ENCODE peak calls at places on chromosomes 1 and 21, in four cellular contexts. P is heart right ventricle; I is Peyer's patch; O is CD4-positive, CD25-positive, alpha-beta regulatory T cell. V is an unnamed sample. For H3K9me3, the result is how much of the 10 kb centered on the place peaks cover.

GRCh38 chr1:78289606-78290005 is 201.2 kb upstream of the PTGFR start:
- DNase-seq in I (no peak), O (no peak), P (no peak), V (no peak)

GRCh38 chr1:57112148-57112547 is 146.3 kb upstream of the C8B start:
- DNase-seq in P (no peak), I (no peak), O (no peak), V (no peak)

GRCh38 chr1:74673351-74674111 is at the start of gene ERICH3:
- DNase-seq in O (peak), P (no peak), I (no peak), V (no peak)

GRCh38 chr1:184595609-184596008 is 159.0 kb downstream of the EDEM3 start:
- DNase-seq in P (no peak), I (no peak), O (no peak), V (no peak)

GRCh38 chr1:214441119-214441518 is 110.3 kb downstream of the PTPN14 start:
- DNase-seq in O (peak), P (no peak), I (no peak), V (no peak)

GRCh38 chr1:225780609-225781008 is 3.0 kb downstream of the SRP9 start:
- DNase-seq in I (no peak), P (no peak), O (no peak), V (no peak)

GRCh38 chr1:200483491-200484143 is 73.8 kb upstream of the ZNF281 start:
- DNase-seq in P (no peak), O (peak), I (no peak), V (peak)

GRCh38 chr1:230815277-230815676 is 53.0 kb downstream of the C1orf198 start:
- DNase-seq in I (no peak), P (no peak), O (no peak), V (no peak)

GRCh38 chr21:19878133-19878532 is 1120.1 kb upstream of the NCAM2 start:
- DNase-seq in P (no peak), O (no peak), I (no peak), V (no peak)
- H3K9me3 ChIP-seq in P (under half), O (under half), I (under half), V (under half)

GRCh38 chr1:2939041-2939552 is 82.2 kb upstream of the ACTRT2 start:
- DNase-seq in P (no peak), O (no peak), I (no peak), V (no peak)
- H3K9me3 ChIP-seq in P (under half), O (under half), I (under half), V (under half)

DNA sequence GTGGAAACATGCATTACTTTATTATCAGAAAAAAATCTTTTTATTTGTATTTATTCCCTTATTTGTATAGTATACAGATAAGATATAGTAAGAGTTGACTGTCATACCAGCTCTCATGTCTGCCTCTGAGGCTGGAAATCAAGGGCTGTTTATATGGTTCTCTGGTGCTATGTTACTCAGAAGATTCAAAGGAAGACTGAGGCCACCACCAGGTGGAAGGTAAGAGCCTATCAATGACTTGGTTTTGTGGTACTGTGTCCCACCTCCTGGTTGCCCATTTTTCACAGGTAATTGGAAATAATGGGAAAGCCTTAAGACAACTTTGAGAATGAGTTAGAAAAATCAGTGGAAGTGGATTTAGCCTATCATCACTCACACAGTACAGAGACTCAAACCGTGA is 342.1 kb downstream of the DSCAM start:
- DNase-seq in P (no peak), I (no peak), O (no peak), V (no peak)
- H3K9me3 ChIP-seq in P (under half), I (under half), O (under half), V (under half)

GRCh38 chr1:106613861-106614260 is 442.6 kb upstream of the PRMT6 start:
- DNase-seq in O (no peak), I (no peak), P (no peak), V (no peak)
- H3K9me3 ChIP-seq in O (under half), I (under half), P (under half), V (under half)

DNA sequence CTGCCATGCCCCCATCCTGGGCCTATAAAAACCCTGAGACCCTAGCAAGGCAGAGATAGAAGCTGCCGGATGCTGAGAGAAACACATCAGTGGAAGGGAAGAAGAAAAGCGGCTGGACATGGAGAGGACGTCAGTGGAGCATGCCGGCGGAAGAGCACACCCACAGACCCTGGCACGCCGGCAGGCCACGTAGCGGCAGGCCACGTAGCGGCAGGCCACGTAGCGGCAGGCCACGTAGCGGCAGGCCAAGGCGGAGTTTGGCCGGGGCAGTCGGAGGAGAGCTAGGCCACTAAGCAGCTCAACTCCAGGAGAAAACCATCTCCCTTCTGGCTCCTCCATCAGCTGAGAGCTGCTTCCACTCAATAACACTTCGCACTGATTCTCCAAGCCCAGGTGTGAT is 35.1 kb downstream of the LRRC3 start:
- DNase-seq in O (no peak), I (no peak), P (no peak), V (no peak)
- H3K9me3 ChIP-seq in O (under half), I (under half), P (under half), V (under half)

DNA sequence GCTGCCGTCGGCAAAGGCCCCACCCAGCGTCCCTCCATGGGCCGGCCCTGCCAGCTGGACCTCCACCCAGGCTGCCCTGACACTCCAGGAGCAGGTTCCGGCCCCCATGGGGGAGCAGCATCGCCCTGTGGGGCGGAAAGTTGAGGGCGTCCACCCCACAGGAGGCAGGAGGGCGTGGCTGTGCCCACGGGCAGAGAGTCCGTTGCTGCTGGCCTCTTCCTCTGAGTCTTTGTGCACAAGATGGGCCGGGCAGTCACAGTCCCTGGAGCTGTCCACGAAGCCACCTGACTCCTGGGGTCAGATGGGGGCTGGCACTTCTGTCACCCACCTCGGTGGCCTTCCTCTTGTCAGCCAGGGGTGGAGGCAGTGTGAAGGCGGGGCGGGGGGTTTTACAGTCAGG is 67.1 kb upstream of the TTC34 start:
- DNase-seq in P (no peak), I (no peak), O (no peak), V (no peak)
- H3K9me3 ChIP-seq in P (under half), I (under half), O (under half), V (under half)

DNA sequence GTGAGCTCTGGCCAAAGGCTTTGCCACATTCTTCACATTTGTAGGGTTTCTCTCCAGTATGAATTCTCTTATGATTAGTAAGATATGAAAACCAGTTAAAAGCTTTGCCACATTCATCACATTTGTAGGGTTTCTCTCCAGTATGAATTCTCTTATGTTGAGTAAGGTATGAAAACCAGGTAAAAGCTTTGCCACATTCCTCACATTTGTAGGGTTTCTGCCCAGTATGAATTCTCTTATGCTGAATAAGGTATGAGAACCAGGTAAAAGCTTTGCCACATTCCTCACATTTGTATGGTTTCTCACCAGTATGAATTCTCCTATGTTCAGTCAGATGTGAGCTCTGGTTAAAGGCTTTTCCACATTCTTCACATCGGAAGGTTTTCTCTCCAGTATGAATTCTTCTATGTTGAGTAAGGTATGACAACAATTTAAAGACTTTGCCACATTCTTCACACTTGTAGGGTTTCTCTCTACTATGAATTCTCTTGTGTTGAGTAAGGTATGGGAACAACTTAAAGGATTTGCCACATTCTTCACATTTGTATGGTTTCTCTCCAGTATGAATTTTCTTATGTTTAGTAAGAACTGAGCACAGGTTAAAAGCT is 20.7 kb downstream of the ZNF695 start:
- DNase-seq in P (no peak), O (no peak), I (no peak), V (no peak)
- H3K9me3 ChIP-seq in P (half or more), O (half or more), I (under half), V (under half)

GRCh38 chr1:72704841-72705477 is 422.6 kb upstream of the NEGR1 start:
- DNase-seq in O (no peak), I (no peak), P (no peak), V (no peak)

GRCh38 chr1:72705921-72706320 is 423.6 kb upstream of the NEGR1 start:
- DNase-seq in P (no peak), I (no peak), O (no peak), V (no peak)
- H3K9me3 ChIP-seq in P (under half), I (under half), O (under half), V (under half)

DNA sequence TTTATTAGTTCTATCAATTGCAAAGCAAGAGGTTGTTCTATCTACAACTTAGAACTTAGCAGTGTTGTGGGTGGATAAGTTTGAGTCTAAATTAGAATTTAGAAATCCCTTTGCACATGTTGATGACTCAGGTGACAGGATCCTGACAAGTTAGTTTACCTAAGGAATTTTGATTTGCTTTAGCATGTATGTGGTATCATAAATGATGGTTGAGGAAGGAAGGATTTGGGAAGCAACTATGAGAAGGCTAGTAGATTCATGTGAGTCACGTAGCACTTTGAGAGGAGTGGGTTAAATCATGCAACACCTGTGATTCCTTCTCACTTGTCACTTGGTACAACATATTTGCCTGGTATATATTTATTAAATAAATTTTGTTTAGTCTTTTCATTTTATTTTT is 223.7 kb upstream of the USP25 start:
- DNase-seq in I (no peak), O (no peak), P (no peak), V (no peak)
- H3K9me3 ChIP-seq in I (under half), O (under half), P (under half), V (under half)

V was measured in T-helper 17 cell.